ENCODE peak calls at places on chromosomes 4 and X, in ten cellular contexts. S, Y, I, N, H, D, P, X, M and V are unnamed samples.

GRCh38 chrX:119853449-119853848 is 686 bp upstream of the UPF3B start:
- DNase-seq in S (no peak), Y (no peak), I (no peak), N (no peak), H (no peak), D (no peak), P (no peak), X (no peak), M (no peak), V (no peak)

GRCh38 chrX:26653050-26653449 is 437.1 kb downstream of the MAGEB5 start:
- DNase-seq in S (no peak), Y (no peak), I (no peak), N (no peak), H (no peak), D (no peak), P (no peak), X (no peak), M (no peak), V (no peak)

GRCh38 chr4:118034061-118034785 is at the start of gene NDST3:
- DNase-seq in S (peak; percentile 56), Y (peak; percentile 79), I (no peak), N (no peak), H (peak; percentile 51), D (peak; percentile 42), P (peak; percentile 20), X (peak; percentile 26), M (peak; percentile 55), V (no peak)

GRCh38 chr4:178611062-178611461 is 1168.8 kb upstream of the AGA start:
- DNase-seq in S (no peak), Y (no peak), I (no peak), N (no peak), H (no peak), D (no peak), P (no peak), X (no peak), M (no peak), V (no peak)

GRCh38 chrX:133776072-133776471 is 209.3 kb downstream of the GPC3 start:
- DNase-seq in S (no peak), Y (no peak), I (no peak), N (peak; percentile 7), H (no peak), D (no peak), P (no peak), X (peak; percentile 23), M (no peak), V (no peak)

GRCh38 chrX:115018040-115018647 is 728 bp upstream of the IL13RA2 start:
- DNase-seq in S (no peak), Y (peak; percentile 0), I (no peak), N (no peak), H (no peak), D (peak; percentile 29), P (no peak), X (no peak), M (no peak), V (no peak)

GRCh38 chr4:1740021-1740545 is 18.8 kb downstream of the TACC3 start:
- DNase-seq in S (no peak), Y (no peak), I (no peak), N (no peak), H (no peak), D (no peak), P (no peak), X (no peak), M (no peak), V (no peak)

GRCh38 chrX:39730671-39731389 is 366.9 kb downstream of the BCOR start:
- DNase-seq in S (peak; percentile 24), Y (peak; percentile 8), I (peak; percentile 19), N (peak; percentile 29), H (peak; percentile 67), D (peak; percentile 83), P (peak; percentile 74), X (peak; percentile 64), M (no peak), V (peak; percentile 23)

GRCh38 chr4:29319663-29320340 is 1400.4 kb upstream of the PCDH7 start:
- DNase-seq in S (no peak), Y (no peak), I (no peak), N (no peak), H (no peak), D (no peak), P (no peak), X (no peak), M (no peak), V (no peak)

GRCh38 chrX:155535866-155536265 is 76.9 kb downstream of the TMLHE start:
- DNase-seq in S (no peak), Y (no peak), I (no peak), N (no peak), H (no peak), D (no peak), P (no peak), X (no peak), M (no peak), V (no peak)

GRCh38 chrX:63754141-63754859 is 30.7 kb downstream of the ARHGEF9 start:
- DNase-seq in S (no peak), Y (no peak), I (no peak), N (peak; percentile 15), H (no peak), D (peak; percentile 29), P (no peak), X (peak; percentile 36), M (no peak), V (no peak)

GRCh38 chrX:12791253-12792228 is at the start of gene PRPS2:
- DNase-seq in S (peak; percentile 6), Y (no peak), I (peak; percentile 68), N (peak; percentile 64), H (peak; percentile 87), D (peak; percentile 39), P (no peak), X (peak; percentile 82), M (peak; percentile 38), V (peak; percentile 26)